ENCODE peak calls at places on chromosomes 1 and 21, in seven cellular contexts. One of them, this sample, is unnamed.
A peak's percentile ranks its signal among the peaks of the same experiment; 100 is the strongest.

GRCh38 chr1:90970208-90970607 is 51.6 kb downstream of the ZNF644 start:
- DNase-seq in BE2C: no peak
- DNase-seq in neural progenitor cell: no peak
- DNase-seq in ovary: no peak
- DNase-seq in sigmoid colon: no peak
- DNase-seq in ascending aorta: no peak
- DNase-seq in A673: no peak
- DNase-seq in this sample: no peak

GRCh38 chr1:156897078-156897825 is 3.7 kb downstream of the PEAR1 start:
- DNase-seq in BE2C: peak; percentile 54
- DNase-seq in neural progenitor cell: no peak
- DNase-seq in ovary: no peak
- DNase-seq in sigmoid colon: no peak
- DNase-seq in ascending aorta: no peak
- DNase-seq in A673: peak; percentile 49
- DNase-seq in this sample: no peak

GRCh38 chr1:10691740-10692125 is 104.7 kb downstream of the CASZ1 start:
- DNase-seq in BE2C: no peak
- DNase-seq in neural progenitor cell: no peak
- DNase-seq in ovary: no peak
- DNase-seq in sigmoid colon: no peak
- DNase-seq in ascending aorta: no peak
- DNase-seq in A673: no peak
- DNase-seq in this sample: no peak

GRCh38 chr1:99456536-99456935 is 189.4 kb upstream of the PALMD start:
- DNase-seq in BE2C: no peak
- DNase-seq in neural progenitor cell: no peak
- DNase-seq in ovary: no peak
- DNase-seq in sigmoid colon: no peak
- DNase-seq in ascending aorta: no peak
- DNase-seq in A673: no peak
- DNase-seq in this sample: no peak

GRCh38 chr1:228174482-228175315 is 9.1 kb downstream of the IBA57 start:
- DNase-seq in BE2C: peak; percentile 61
- DNase-seq in neural progenitor cell: peak; percentile 71
- DNase-seq in ovary: no peak
- DNase-seq in sigmoid colon: peak; percentile 65
- DNase-seq in ascending aorta: no peak
- DNase-seq in A673: no peak
- DNase-seq in this sample: no peak

GRCh38 chr1:167542109-167543032 is 11.2 kb downstream of the CREG1 start:
- DNase-seq in BE2C: no peak
- DNase-seq in neural progenitor cell: no peak
- DNase-seq in ovary: no peak
- DNase-seq in sigmoid colon: no peak
- DNase-seq in ascending aorta: no peak
- DNase-seq in A673: no peak
- DNase-seq in this sample: no peak

GRCh38 chr1:15027515-15027948 is 126.0 kb upstream of the TMEM51 start:
- DNase-seq in BE2C: peak; percentile 57
- DNase-seq in neural progenitor cell: peak; percentile 67
- DNase-seq in ovary: peak; percentile 78
- DNase-seq in sigmoid colon: peak; percentile 84
- DNase-seq in ascending aorta: no peak
- DNase-seq in A673: peak; percentile 57
- DNase-seq in this sample: peak; percentile 50

GRCh38 chr1:157073944-157074685 is 25.5 kb downstream of the ETV3L start:
- DNase-seq in BE2C: peak; percentile 86
- DNase-seq in neural progenitor cell: peak; percentile 81
- DNase-seq in ovary: peak; percentile 71
- DNase-seq in sigmoid colon: peak; percentile 84
- DNase-seq in ascending aorta: no peak
- DNase-seq in A673: peak; percentile 76
- DNase-seq in this sample: peak; percentile 73

GRCh38 chr1:94773296-94773809 is 46.8 kb upstream of the SLC44A3 start:
- DNase-seq in BE2C: no peak
- DNase-seq in neural progenitor cell: no peak
- DNase-seq in ovary: no peak
- DNase-seq in sigmoid colon: no peak
- DNase-seq in ascending aorta: no peak
- DNase-seq in A673: no peak
- DNase-seq in this sample: no peak

GRCh38 chr1:36322786-36323635 is 434 bp downstream of the EVA1B start:
- DNase-seq in BE2C: no peak
- DNase-seq in neural progenitor cell: peak; percentile 69
- DNase-seq in ovary: peak; percentile 71
- DNase-seq in sigmoid colon: peak; percentile 83
- DNase-seq in ascending aorta: no peak
- DNase-seq in A673: no peak
- DNase-seq in this sample: peak; percentile 82

GRCh38 chr1:232468249-232468648 is 161.7 kb downstream of the SIPA1L2 start:
- DNase-seq in BE2C: no peak
- DNase-seq in neural progenitor cell: no peak
- DNase-seq in ovary: no peak
- DNase-seq in sigmoid colon: no peak
- DNase-seq in ascending aorta: no peak
- DNase-seq in A673: no peak
- DNase-seq in this sample: no peak

GRCh38 chr1:206706298-206706791 is 21.6 kb downstream of the MAPKAPK2 start:
- DNase-seq in BE2C: peak; percentile 84
- DNase-seq in neural progenitor cell: peak; percentile 74
- DNase-seq in ovary: peak; percentile 64
- DNase-seq in sigmoid colon: peak; percentile 82
- DNase-seq in ascending aorta: peak; percentile 48
- DNase-seq in A673: peak; percentile 34
- DNase-seq in this sample: no peak

GRCh38 chr1:38114231-38114630 is 67.6 kb upstream of the POU3F1 start:
- DNase-seq in BE2C: no peak
- DNase-seq in neural progenitor cell: no peak
- DNase-seq in ovary: no peak
- DNase-seq in sigmoid colon: no peak
- DNase-seq in ascending aorta: peak; percentile 27
- DNase-seq in A673: peak; percentile 94
- DNase-seq in this sample: no peak

GRCh38 chr1:237677979-237678378 is 212.7 kb downstream of the ZP4 start:
- DNase-seq in BE2C: no peak
- DNase-seq in neural progenitor cell: no peak
- DNase-seq in ovary: no peak
- DNase-seq in sigmoid colon: no peak
- DNase-seq in ascending aorta: no peak
- DNase-seq in A673: peak; percentile 3
- DNase-seq in this sample: no peak

GRCh38 chr1:1431845-1432565 is 3.5 kb upstream of the VWA1 start:
- DNase-seq in BE2C: peak; percentile 63
- DNase-seq in neural progenitor cell: peak; percentile 53
- DNase-seq in ovary: peak; percentile 63
- DNase-seq in sigmoid colon: peak; percentile 85
- DNase-seq in ascending aorta: no peak
- DNase-seq in A673: no peak
- DNase-seq in this sample: peak; percentile 49

GRCh38 chr1:44553771-44554170 is 120.5 kb downstream of the TMEM53 start:
- DNase-seq in BE2C: no peak
- DNase-seq in neural progenitor cell: no peak
- DNase-seq in ovary: no peak
- DNase-seq in sigmoid colon: no peak
- DNase-seq in ascending aorta: no peak
- DNase-seq in A673: no peak
- DNase-seq in this sample: no peak

GRCh38 chr1:150256549-150257341 is 829 bp upstream of the CA14 start:
- DNase-seq in BE2C: peak; percentile 28
- DNase-seq in neural progenitor cell: peak; percentile 84
- DNase-seq in ovary: no peak
- DNase-seq in sigmoid colon: peak; percentile 59
- DNase-seq in ascending aorta: no peak
- DNase-seq in A673: peak; percentile 52
- DNase-seq in this sample: no peak

GRCh38 chr1:212218911-212219310 is 66.3 kb upstream of the PPP2R5A start:
- DNase-seq in BE2C: no peak
- DNase-seq in neural progenitor cell: no peak
- DNase-seq in ovary: no peak
- DNase-seq in sigmoid colon: no peak
- DNase-seq in ascending aorta: no peak
- DNase-seq in A673: no peak
- DNase-seq in this sample: no peak

GRCh38 chr1:63321061-63321787 is 1.1 kb upstream of the FOXD3 start:
- DNase-seq in BE2C: no peak
- DNase-seq in neural progenitor cell: peak; percentile 60
- DNase-seq in ovary: no peak
- DNase-seq in sigmoid colon: no peak
- DNase-seq in ascending aorta: no peak
- DNase-seq in A673: no peak
- DNase-seq in this sample: no peak

GRCh38 chr1:58442114-58442513 is 104.4 kb downstream of the OMA1 start:
- DNase-seq in BE2C: no peak
- DNase-seq in neural progenitor cell: no peak
- DNase-seq in ovary: no peak
- DNase-seq in sigmoid colon: no peak
- DNase-seq in ascending aorta: no peak
- DNase-seq in A673: peak; percentile 94
- DNase-seq in this sample: no peak

GRCh38 chr1:200034821-200035396 is 7.4 kb downstream of the NR5A2 start:
- DNase-seq in BE2C: no peak
- DNase-seq in neural progenitor cell: peak; percentile 80
- DNase-seq in ovary: no peak
- DNase-seq in sigmoid colon: no peak
- DNase-seq in ascending aorta: no peak
- DNase-seq in A673: peak; percentile 55
- DNase-seq in this sample: no peak

GRCh38 chr21:38914531-38915385 is 109.0 kb downstream of the ETS2 start:
- DNase-seq in BE2C: no peak
- DNase-seq in neural progenitor cell: no peak
- DNase-seq in ovary: peak; percentile 49
- DNase-seq in sigmoid colon: peak; percentile 66
- DNase-seq in ascending aorta: no peak
- DNase-seq in A673: peak; percentile 6
- DNase-seq in this sample: no peak

GRCh38 chr1:235253219-235253640 is 74.7 kb downstream of the ARID4B start:
- DNase-seq in BE2C: peak; percentile 81
- DNase-seq in neural progenitor cell: peak; percentile 79
- DNase-seq in ovary: peak; percentile 63
- DNase-seq in sigmoid colon: peak; percentile 80
- DNase-seq in ascending aorta: no peak
- DNase-seq in A673: peak; percentile 76
- DNase-seq in this sample: no peak

GRCh38 chr1:227092054-227092453 is 152.0 kb downstream of the COQ8A start:
- DNase-seq in BE2C: no peak
- DNase-seq in neural progenitor cell: no peak
- DNase-seq in ovary: no peak
- DNase-seq in sigmoid colon: no peak
- DNase-seq in ascending aorta: no peak
- DNase-seq in A673: no peak
- DNase-seq in this sample: no peak

GRCh38 chr1:183417691-183418491 is at the start of gene NMNAT2:
- DNase-seq in BE2C: peak; percentile 73
- DNase-seq in neural progenitor cell: peak; percentile 78
- DNase-seq in ovary: no peak
- DNase-seq in sigmoid colon: peak; percentile 68
- DNase-seq in ascending aorta: no peak
- DNase-seq in A673: peak; percentile 46
- DNase-seq in this sample: peak; percentile 8
- H3K4me3 ChIP-seq in BE2C: peak within 1 kb of the TSS; percentile 95
- H3K4me3 ChIP-seq in neural progenitor cell: peak within 1 kb of the TSS; percentile 73
- H3K4me3 ChIP-seq in ovary: peak within 1 kb of the TSS; percentile 21
- H3K4me3 ChIP-seq in sigmoid colon: peak within 1 kb of the TSS; percentile 32
- H3K4me3 ChIP-seq in ascending aorta: peak within 1 kb of the TSS; percentile 60
- H3K4me3 ChIP-seq in A673: peak within 1 kb of the TSS; percentile 32
- H3K4me3 ChIP-seq in this sample: no peak within 1 kb of the TSS

GRCh38 chr1:151859814-151860405 is 6.4 kb upstream of the THEM5 start:
- DNase-seq in BE2C: no peak
- DNase-seq in neural progenitor cell: no peak
- DNase-seq in ovary: no peak
- DNase-seq in sigmoid colon: no peak
- DNase-seq in ascending aorta: no peak
- DNase-seq in A673: no peak
- DNase-seq in this sample: no peak
- H3K27me3 ChIP-seq in BE2C: no peaks in the 10 kb centered on the region
- H3K27me3 ChIP-seq in neural progenitor cell: peaks cover 23% of the 10 kb centered on the region
- H3K27me3 ChIP-seq in ovary: no peaks in the 10 kb centered on the region
- H3K27me3 ChIP-seq in sigmoid colon: no peaks in the 10 kb centered on the region
- H3K27me3 ChIP-seq in ascending aorta: no peaks in the 10 kb centered on the region
- H3K27me3 ChIP-seq in A673: no peaks in the 10 kb centered on the region
- H3K27me3 ChIP-seq in this sample: no peaks in the 10 kb centered on the region

GRCh38 chr1:55289614-55290013 is 74.5 kb upstream of the USP24 start:
- DNase-seq in BE2C: no peak
- DNase-seq in neural progenitor cell: no peak
- DNase-seq in ovary: no peak
- DNase-seq in sigmoid colon: no peak
- DNase-seq in ascending aorta: no peak
- DNase-seq in A673: no peak
- DNase-seq in this sample: no peak
- H3K4me1 ChIP-seq in BE2C: no peaks in the 10 kb centered on the region
- H3K4me1 ChIP-seq in neural progenitor cell: no peaks in the 10 kb centered on the region
- H3K4me1 ChIP-seq in ovary: peaks cover 2% of the 10 kb centered on the region
- H3K4me1 ChIP-seq in sigmoid colon: no peaks in the 10 kb centered on the region
- H3K4me1 ChIP-seq in ascending aorta: no peaks in the 10 kb centered on the region
- H3K4me1 ChIP-seq in A673: peaks cover 6% of the 10 kb centered on the region
- H3K4me1 ChIP-seq in this sample: no peaks in the 10 kb centered on the region

GRCh38 chr1:203628997-203629508 is 2.4 kb downstream of the ATP2B4 start:
- DNase-seq in BE2C: no peak
- DNase-seq in neural progenitor cell: no peak
- DNase-seq in ovary: no peak
- DNase-seq in sigmoid colon: no peak
- DNase-seq in ascending aorta: no peak
- DNase-seq in A673: no peak
- DNase-seq in this sample: no peak

GRCh38 chr1:203630697-203631096 is 4.1 kb downstream of the ATP2B4 start:
- DNase-seq in BE2C: no peak
- DNase-seq in neural progenitor cell: no peak
- DNase-seq in ovary: peak; percentile 47
- DNase-seq in sigmoid colon: peak; percentile 70
- DNase-seq in ascending aorta: no peak
- DNase-seq in A673: no peak
- DNase-seq in this sample: no peak

GRCh38 chr1:203628185-203628996 is 1.8 kb downstream of the ATP2B4 start:
- DNase-seq in BE2C: no peak
- DNase-seq in neural progenitor cell: peak; percentile 89
- DNase-seq in ovary: peak; percentile 64
- DNase-seq in sigmoid colon: peak; percentile 86
- DNase-seq in ascending aorta: no peak
- DNase-seq in A673: peak; percentile 48
- DNase-seq in this sample: peak; percentile 28

GRCh38 chr1:203631349-203631748 is 4.7 kb downstream of the ATP2B4 start:
- DNase-seq in BE2C: no peak
- DNase-seq in neural progenitor cell: no peak
- DNase-seq in ovary: no peak
- DNase-seq in sigmoid colon: no peak
- DNase-seq in ascending aorta: no peak
- DNase-seq in A673: no peak
- DNase-seq in this sample: no peak

DNA sequence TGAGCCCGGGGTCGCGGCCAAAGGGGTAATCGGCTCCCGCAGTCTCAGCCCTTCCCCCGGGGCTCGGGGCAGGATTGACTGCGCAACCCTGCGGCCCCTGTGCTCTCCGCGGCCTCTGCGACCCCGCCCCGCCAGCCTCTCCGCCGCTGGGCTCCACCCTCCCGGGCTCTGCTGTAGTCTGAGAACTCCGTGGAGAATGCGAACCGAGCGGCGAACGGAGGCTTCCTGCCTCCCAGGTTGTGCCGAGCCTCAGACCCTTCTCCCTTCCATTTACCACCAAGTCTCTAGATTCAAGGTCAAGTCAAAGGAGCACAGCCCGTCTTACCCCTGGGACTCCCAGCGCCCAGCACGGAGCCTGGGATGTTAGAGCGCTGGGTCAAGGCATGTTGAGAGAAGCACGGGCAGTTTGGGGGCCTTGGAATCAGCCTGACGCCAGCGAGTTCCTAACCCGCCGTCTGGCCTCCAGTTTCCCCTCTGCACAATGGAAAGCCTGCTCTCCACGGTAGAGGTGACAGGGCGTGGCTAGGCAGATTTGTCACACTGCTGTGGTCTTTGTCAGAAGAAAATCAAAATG is 3.0 kb downstream of the ATP2B4 start:
- DNase-seq in BE2C: peak; percentile 60
- DNase-seq in neural progenitor cell: peak; percentile 80
- DNase-seq in ovary: peak; percentile 75
- DNase-seq in sigmoid colon: peak; percentile 91
- DNase-seq in ascending aorta: no peak
- DNase-seq in A673: peak; percentile 17
- DNase-seq in this sample: peak; percentile 86
- H3K4me3 ChIP-seq in BE2C: peak overlapping the region; percentile 63
- H3K4me3 ChIP-seq in neural progenitor cell: peak overlapping the region; percentile 83
- H3K4me3 ChIP-seq in ovary: peak overlapping the region; percentile 78
- H3K4me3 ChIP-seq in sigmoid colon: peak overlapping the region; percentile 88
- H3K4me3 ChIP-seq in ascending aorta: peak overlapping the region; percentile 72
- H3K4me3 ChIP-seq in A673: peak overlapping the region; percentile 66
- H3K4me3 ChIP-seq in this sample: peak overlapping the region; percentile 43

This sample was measured in pancreas.